ENCODE peak calls at places on chromosomes 4 and X, in ten cellular contexts. W is left lung; N is pancreas; L is activated B cell treated with CpG ODN at 0.5 μM for 24 hours; X is naive thymus-derived CD8-positive, alpha-beta T cell; Z is activated naive CD8-positive, alpha-beta T cell treated with anti-CD3 and anti-CD28 coated beads, Interleukin-2, amount 10 ng/mL, durations not matched to agents 7 days and 5 days; M is activated CD8-positive, alpha-beta memory T cell treated with anti-CD3 and anti-CD28 coated beads, Interleukin-2, amount 10 ng/mL, durations not matched to agents 7 days and 5 days; H is lower lobe of right lung; R is gastroesophageal sphincter; Q is SK-N-SH treated with all-trans-retinoic acid at 6 μM for 48 hours. A is an unnamed sample.

GRCh38 chr4:84578540-84579409 is 4.2 kb upstream of the CDS1 start:
- ATAC-seq in X (no peak), Z (no peak), M (no peak), H (no peak), R (no peak), W (no peak), Q (peak; percentile 18), N (no peak), L (no peak), A (no peak)

GRCh38 chr4:38562751-38563198 is 101.2 kb upstream of the KLF3 start:
- ATAC-seq in Q (no peak), M (no peak), R (peak; percentile 76), L (no peak), X (no peak), H (peak; percentile 63), N (no peak), Z (no peak), W (peak; percentile 58), A (no peak)

GRCh38 chr4:2007804-2008670 is 737 bp downstream of the NELFA start:
- ATAC-seq in H (no peak), L (no peak), R (no peak), Q (no peak), X (no peak), M (no peak), N (no peak), W (no peak), Z (no peak), A (peak; percentile 31)

GRCh38 chr4:74166823-74167222 is 8.9 kb downstream of the MTHFD2L start:
- ATAC-seq in W (no peak), N (no peak), Z (no peak), H (peak; percentile 23), L (no peak), Q (no peak), M (no peak), R (no peak), X (no peak), A (no peak)

GRCh38 chr4:4386736-4387392 is at the start of gene NSG1:
- ATAC-seq in R (no peak), M (peak; percentile 68), H (peak; percentile 51), Z (peak; percentile 66), X (peak; percentile 62), Q (peak; percentile 69), W (peak; percentile 55), N (no peak), L (no peak), A (peak; percentile 25)

GRCh38 chrX:153719238-153719637 is 4.9 kb downstream of the BCAP31 start:
- ATAC-seq in R (no peak), W (peak; percentile 49), N (peak; percentile 38), Q (no peak), Z (no peak), H (peak; percentile 29), X (no peak), L (no peak), M (no peak), A (no peak)

GRCh38 chrX:45900751-45901150 is 644.5 kb downstream of the ZNF674 start:
- ATAC-seq in M (no peak), Z (no peak), W (no peak), H (no peak), Q (peak; percentile 53), N (no peak), X (no peak), R (no peak), L (no peak), A (no peak)

GRCh38 chrX:11445540-11445939 is 152.3 kb downstream of the AMELX start:
- ATAC-seq in R (no peak), N (no peak), M (no peak), X (no peak), Q (peak; percentile 24), W (no peak), L (no peak), Z (no peak), H (peak; percentile 51), A (peak; percentile 45)

GRCh38 chr4:168587326-168588125 is 90.7 kb downstream of the PALLD start:
- ATAC-seq in N (no peak), M (no peak), W (peak; percentile 41), R (peak; percentile 58), Q (peak; percentile 52), Z (no peak), H (peak; percentile 34), L (no peak), X (no peak), A (no peak)

GRCh38 chr4:140309124-140309870 is 64.1 kb upstream of the SCOC start:
- ATAC-seq in L (no peak), N (no peak), Z (no peak), Q (peak; percentile 59), H (peak; percentile 29), M (no peak), W (peak; percentile 13), X (no peak), R (no peak), A (no peak)

GRCh38 chrX:100089724-100090123 is 320.3 kb downstream of the PCDH19 start:
- ATAC-seq in L (no peak), Q (no peak), Z (no peak), W (no peak), H (no peak), R (no peak), N (no peak), M (no peak), X (no peak), A (no peak)

GRCh38 chrX:68196939-68197791 is 236.1 kb downstream of the OPHN1 start:
- ATAC-seq in W (peak; percentile 97), N (peak; percentile 67), Q (peak; percentile 91), H (peak; percentile 79), M (no peak), X (no peak), L (no peak), R (peak; percentile 28), Z (no peak), A (no peak)

GRCh38 chr4:56641494-56642051 is 39.5 kb downstream of the HOPX start:
- ATAC-seq in Q (peak; percentile 93), M (peak; percentile 54), R (no peak), L (no peak), H (no peak), Z (no peak), W (peak; percentile 58), N (no peak), X (no peak), A (no peak)

GRCh38 chr4:8278421-8279287 is 9.1 kb downstream of the HTRA3 start:
- ATAC-seq in X (no peak), H (no peak), Q (peak; percentile 6), R (no peak), W (peak; percentile 51), M (no peak), N (no peak), L (no peak), Z (no peak), A (no peak)

GRCh38 chr4:188727746-188728145 is 588.5 kb downstream of the TRIML1 start:
- ATAC-seq in X (no peak), Q (no peak), Z (no peak), M (no peak), R (no peak), H (no peak), N (no peak), W (no peak), L (no peak), A (no peak)

GRCh38 chrX:127259742-127260141 is 440.2 kb downstream of the PRR32 start:
- ATAC-seq in Z (no peak), Q (no peak), L (no peak), R (no peak), M (no peak), X (no peak), W (no peak), N (no peak), H (no peak), A (no peak)

GRCh38 chr4:2878346-2878745 is 34.7 kb downstream of the ADD1 start:
- ATAC-seq in R (no peak), W (no peak), N (no peak), H (no peak), M (no peak), X (no peak), Q (no peak), Z (no peak), L (no peak), A (no peak)

GRCh38 chr4:184439856-184440592 is 34.3 kb downstream of the IRF2 start:
- ATAC-seq in M (no peak), Q (no peak), X (no peak), W (peak; percentile 70), L (no peak), R (peak; percentile 56), N (peak; percentile 67), Z (no peak), H (peak; percentile 65), A (no peak)

GRCh38 chr4:54663181-54663580 is 5.4 kb downstream of the KIT start:
- ATAC-seq in H (no peak), N (no peak), M (no peak), X (no peak), R (no peak), W (no peak), Z (no peak), Q (no peak), L (no peak), A (no peak)

GRCh38 chrX:101774340-101774739 is 114.7 kb upstream of the ARMCX2 start:
- ATAC-seq in L (no peak), H (no peak), N (no peak), Z (no peak), X (no peak), W (no peak), Q (no peak), R (no peak), M (peak; percentile 39), A (no peak)

A was measured in stimulated activated memory B cell treated with anti-CD40 and anti-IgM and Interleukin-4, amounts not matched to agents 10 μg/mL and 1 μg/mL and 100 μg/mL, for 72 hours.